ENCODE peak calls at places on chromosomes 16 and 17, in four cellular contexts. M is sigmoid colon, B is GM12892, G is Panc1. Q is an unnamed sample.

GRCh38 chr17:15957608-15958307 is 12.8 kb downstream of the ADORA2B start:
- DNase-seq in B (no peak), M (peak), G (no peak), Q (no peak)

GRCh38 chr16:57380671-57381462 is 8.6 kb downstream of the CX3CL1 start:
- DNase-seq in G (no peak), M (no peak), B (no peak), Q (no peak)

GRCh38 chr16:64900517-64900916 is 221.3 kb downstream of the CDH11 start:
- DNase-seq in B (no peak), M (no peak), G (no peak), Q (no peak)

GRCh38 chr16:69435977-69436729 is 11.7 kb downstream of the CYB5B start:
- DNase-seq in M (no peak), G (no peak), B (no peak), Q (no peak)

GRCh38 chr17:6603746-6604325 is 36.7 kb downstream of the KIAA0753 start:
- DNase-seq in M (no peak), B (no peak), G (no peak), Q (no peak)

GRCh38 chr17:40091691-40092397 is 8.5 kb downstream of the NR1D1 start:
- DNase-seq in M (no peak), B (no peak), G (no peak), Q (no peak)

GRCh38 chr16:87970206-87970605 is 19.0 kb downstream of the BANP start:
- DNase-seq in G (no peak), B (no peak), M (no peak), Q (no peak)

GRCh38 chr17:40084477-40084876 is 15.9 kb downstream of the NR1D1 start:
- DNase-seq in G (no peak), B (no peak), M (no peak), Q (no peak)

GRCh38 chr16:84063972-84064371 is 21.4 kb upstream of the SLC38A8 start:
- DNase-seq in M (no peak), G (no peak), B (no peak), Q (no peak)

GRCh38 chr16:4664538-4665418 is 28.6 kb upstream of the NUDT16L1 start:
- DNase-seq in B (peak), G (no peak), M (no peak), Q (no peak)

GRCh38 chr17:75979705-75980187 is 706 bp downstream of the TEN1 start:
- DNase-seq in M (no peak), G (no peak), B (no peak), Q (no peak)

GRCh38 chr16:81549547-81550411 is 105.2 kb downstream of the CMIP start:
- DNase-seq in M (no peak), G (no peak), B (no peak), Q (no peak)

GRCh38 chr16:81551821-81552304 is 107.3 kb downstream of the CMIP start:
- DNase-seq in B (no peak), M (no peak), G (no peak), Q (no peak)

GRCh38 chr16:81550412-81550768 is 105.8 kb downstream of the CMIP start:
- DNase-seq in M (no peak), B (no peak), G (no peak), Q (no peak)

GRCh38 chr16:81552743-81553079 is 108.1 kb downstream of the CMIP start:
- DNase-seq in M (no peak), B (no peak), G (no peak), Q (no peak)

DNA sequence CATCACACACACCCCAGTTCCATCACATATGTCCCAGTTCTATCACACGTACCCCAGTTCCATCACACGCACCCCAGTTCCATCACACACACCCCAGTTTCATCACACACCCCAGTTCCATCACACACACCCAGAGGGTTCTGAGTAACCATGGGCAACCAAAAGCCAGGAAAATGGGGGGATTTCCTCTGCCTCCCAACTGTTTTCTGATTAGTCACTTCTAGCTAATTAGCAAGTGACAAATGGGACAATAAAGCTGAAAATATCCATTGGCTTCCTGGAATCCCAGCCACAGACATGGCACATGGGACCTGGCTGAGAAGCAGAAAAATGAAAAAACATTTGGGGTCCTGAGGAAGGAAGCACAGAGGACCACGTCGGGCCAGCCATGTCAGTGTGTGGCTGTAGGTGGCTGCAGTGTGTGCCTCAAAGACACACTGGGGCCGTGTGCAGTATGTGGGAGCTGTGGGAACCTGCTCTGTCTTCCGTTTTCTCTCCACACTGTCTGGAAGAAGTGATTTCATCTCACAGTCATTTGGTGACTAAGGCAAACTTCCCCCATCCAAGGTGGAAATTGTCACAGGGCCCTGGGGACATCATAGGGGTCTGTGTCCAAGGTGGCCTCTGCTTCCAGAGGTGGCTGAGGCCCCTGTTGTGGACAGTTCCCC is 106.7 kb downstream of the CMIP start:
- DNase-seq in M (no peak), B (no peak), G (no peak), Q (no peak)
- TF ChIP-seq POLR2AphosphoS5 in M (no peak), B (no peak), G (no peak), Q (no peak)

GRCh38 chr17:66438101-66438500 is 135.7 kb downstream of the PRKCA start:
- DNase-seq in M (no peak), B (no peak), G (no peak), Q (no peak)
- TF ChIP-seq POLR2AphosphoS5 in M (no peak), B (no peak), G (no peak), Q (no peak)

DNA sequence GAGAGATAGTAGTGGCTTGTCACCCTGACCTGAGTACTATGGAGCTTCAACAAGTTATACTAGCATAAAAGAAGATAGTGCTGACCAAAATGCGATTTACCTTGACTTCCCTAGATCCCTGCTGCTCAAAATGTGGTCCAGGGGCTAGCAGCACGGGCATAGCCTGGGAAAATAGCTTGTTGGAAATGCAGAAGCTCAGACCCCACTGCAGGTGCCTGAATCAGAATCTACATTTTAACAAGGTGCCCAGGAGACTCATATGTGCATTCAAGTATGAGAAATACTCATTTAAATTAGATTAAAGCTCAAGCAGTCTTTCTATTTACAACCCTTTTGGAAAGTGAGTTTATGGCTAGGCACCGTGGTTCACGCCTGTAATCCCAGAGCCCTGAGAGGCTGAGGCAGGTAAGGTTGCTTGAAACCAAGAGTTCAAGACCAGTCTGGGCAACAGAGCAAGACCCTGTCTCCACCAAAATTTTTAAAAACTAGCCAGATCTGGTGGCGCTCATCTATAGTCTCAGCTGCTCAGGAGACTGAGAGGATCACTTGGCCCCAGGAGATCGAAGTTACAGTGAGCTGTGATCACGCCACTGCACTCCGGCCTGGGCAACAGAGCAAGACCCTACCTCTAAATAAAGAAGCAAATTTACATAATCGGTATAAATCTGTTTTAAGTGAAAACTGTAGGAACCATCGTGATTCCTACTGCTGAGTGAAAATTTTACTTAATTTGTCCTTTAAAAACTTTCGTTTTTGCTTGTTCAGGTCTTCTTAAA is 7.3 kb downstream of the APOH start:
- DNase-seq in G (no peak), B (no peak), M (no peak), Q (no peak)
- TF ChIP-seq POLR2AphosphoS5 in G (no peak), B (no peak), M (no peak), Q (no peak)

DNA sequence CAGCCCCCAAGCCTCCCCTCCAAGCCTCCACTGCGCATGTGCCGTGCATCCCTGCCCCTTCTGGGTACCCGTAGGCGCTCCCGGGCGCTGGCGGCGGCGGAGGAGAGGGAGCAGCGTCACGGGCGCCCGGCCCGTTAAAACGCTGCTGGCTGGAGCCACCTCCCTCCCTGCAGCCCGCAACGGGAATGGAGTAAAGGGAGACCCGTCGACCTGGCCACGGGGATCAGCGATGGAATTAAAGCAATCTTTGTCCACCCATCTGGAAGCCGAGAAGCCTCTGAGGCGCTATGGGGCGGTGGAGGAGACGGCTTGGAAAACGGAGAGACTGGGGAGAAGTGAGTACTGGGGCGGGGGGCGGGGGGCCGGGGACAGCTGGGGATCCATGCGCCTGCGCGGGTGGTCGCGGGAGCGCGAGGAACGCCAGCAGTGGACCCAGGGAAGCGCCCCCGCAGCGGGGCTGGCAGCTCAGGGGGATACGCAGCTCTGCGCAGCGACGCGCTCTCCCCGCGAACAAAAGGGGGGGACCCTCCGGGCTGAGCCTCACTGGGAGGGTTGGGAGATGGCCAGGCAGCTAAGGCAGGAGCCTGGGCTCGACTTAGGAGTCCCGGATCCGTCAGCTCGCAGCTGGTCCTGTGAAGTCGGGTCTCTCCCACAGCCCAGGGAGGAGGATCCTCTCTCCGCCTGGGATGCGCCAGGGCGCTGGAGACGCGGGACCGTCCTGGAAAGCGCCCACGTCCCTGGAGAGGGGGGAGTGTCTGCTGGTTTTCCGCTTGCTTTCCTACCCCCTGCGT is at the start of gene BMERB1:
- DNase-seq in M (peak), B (no peak), G (no peak), Q (no peak)
- TF ChIP-seq POLR2AphosphoS5 in M (peak), B (no peak), G (peak), Q (no peak)